ENCODE peak calls at places on chromosomes 4 and X, in six cellular contexts. F, A, W, S, T and I are unnamed samples.

GRCh38 chrX:10052906-10053625 is 85.9 kb downstream of the CLDN34 start:
- DNase-seq in F (no peak), A (no peak), W (no peak), S (peak), T (no peak), I (no peak)

GRCh38 chr4:94595880-94596483 is 144.2 kb downstream of the PDLIM5 start:
- DNase-seq in F (no peak), A (peak), W (no peak), S (no peak), T (peak), I (no peak)

GRCh38 chr4:39713691-39714090 is 15.8 kb downstream of the UBE2K start:
- DNase-seq in F (no peak), A (no peak), W (no peak), S (no peak), T (no peak), I (no peak)

GRCh38 chr4:73194064-73194463 is 64.5 kb downstream of the ANKRD17 start:
- DNase-seq in F (no peak), A (no peak), W (no peak), S (no peak), T (no peak), I (no peak)

GRCh38 chr4:118287691-118288090 is 65.1 kb downstream of the PRSS12 start:
- DNase-seq in F (no peak), A (no peak), W (no peak), S (no peak), T (no peak), I (no peak)

GRCh38 chr4:69617083-69617694 is 22.3 kb downstream of the UGT2A2 start:
- DNase-seq in F (no peak), A (no peak), W (no peak), S (no peak), T (no peak), I (peak)

GRCh38 chr4:147547314-147548056 is 66.6 kb downstream of the EDNRA start:
- DNase-seq in F (no peak), A (no peak), W (no peak), S (no peak), T (no peak), I (no peak)

GRCh38 chr4:76197971-76198410 is 15.6 kb downstream of the SCARB2 start:
- DNase-seq in F (peak), A (peak), W (no peak), S (no peak), T (no peak), I (peak)

GRCh38 chrX:17638731-17639130 is 98.6 kb upstream of the SCML1 start:
- DNase-seq in F (no peak), A (no peak), W (no peak), S (no peak), T (no peak), I (no peak)

GRCh38 chr4:146142768-146143167 is 32.8 kb upstream of the LSM6 start:
- DNase-seq in F (no peak), A (no peak), W (no peak), S (no peak), T (no peak), I (no peak)

GRCh38 chr4:118154643-118155042 is 120.4 kb downstream of the NDST3 start:
- DNase-seq in F (no peak), A (no peak), W (no peak), S (no peak), T (no peak), I (no peak)

GRCh38 chr4:53987761-53988171 is 76.6 kb downstream of the CHIC2 start:
- DNase-seq in F (no peak), A (no peak), W (no peak), S (no peak), T (no peak), I (no peak)

GRCh38 chr4:102344520-102344954 is 745 bp downstream of the SLC39A8 start:
- DNase-seq in F (peak), A (peak), W (peak), S (peak), T (peak), I (peak)

GRCh38 chr4:139555705-139556070 is 331 bp downstream of the SETD7 start:
- DNase-seq in F (no peak), A (no peak), W (no peak), S (no peak), T (peak), I (peak)

GRCh38 chrX:154370300-154370881 is 4.0 kb downstream of the FLNA start:
- DNase-seq in F (peak), A (no peak), W (no peak), S (no peak), T (no peak), I (no peak)

GRCh38 chr4:30295652-30296051 is 424.5 kb upstream of the PCDH7 start:
- DNase-seq in F (no peak), A (no peak), W (no peak), S (no peak), T (no peak), I (no peak)

GRCh38 chr4:5708171-5708828 is at the start of gene EVC2:
- DNase-seq in F (peak), A (no peak), W (peak), S (no peak), T (peak), I (peak)

GRCh38 chr4:98522603-98523395 is 135.6 kb downstream of the TSPAN5 start:
- DNase-seq in F (no peak), A (no peak), W (no peak), S (no peak), T (no peak), I (no peak)

GRCh38 chrX:72330131-72330530 is 24.4 kb upstream of the CITED1 start:
- DNase-seq in F (no peak), A (no peak), W (no peak), S (no peak), T (no peak), I (no peak)

GRCh38 chr4:23932935-23933334 is 43.1 kb upstream of the PPARGC1A start:
- DNase-seq in F (no peak), A (no peak), W (no peak), S (no peak), T (no peak), I (no peak)

GRCh38 chrX:74449322-74449936 is 28.1 kb downstream of the SLC16A2 start:
- DNase-seq in F (peak), A (no peak), W (peak), S (no peak), T (no peak), I (no peak)

GRCh38 chr4:84325625-84326024 is 173.5 kb downstream of the NKX6-1 start:
- DNase-seq in F (no peak), A (no peak), W (no peak), S (no peak), T (no peak), I (no peak)

GRCh38 chrX:139158256-139158655 is 372.3 kb upstream of the F9 start:
- DNase-seq in F (no peak), A (no peak), W (no peak), S (no peak), T (no peak), I (no peak)

GRCh38 chrX:71627588-71628404 is 9.5 kb upstream of the CXCR3 start:
- DNase-seq in F (no peak), A (no peak), W (no peak), S (no peak), T (no peak), I (no peak)

GRCh38 chr4:87121332-87122065 is 98.9 kb downstream of the KLHL8 start:
- DNase-seq in F (no peak), A (no peak), W (no peak), S (no peak), T (no peak), I (no peak)

GRCh38 chr4:88660446-88661294 is 37.0 kb downstream of the NAP1L5 start:
- DNase-seq in F (no peak), A (no peak), W (no peak), S (no peak), T (no peak), I (no peak)

GRCh38 chr4:152640058-152640921 is 39.5 kb downstream of the TMEM154 start:
- DNase-seq in F (no peak), A (peak), W (no peak), S (no peak), T (peak), I (no peak)

GRCh38 chrX:121146059-121146628 is 98.7 kb downstream of the GLUD2 start:
- DNase-seq in F (no peak), A (no peak), W (no peak), S (no peak), T (no peak), I (no peak)

GRCh38 chrX:13646154-13646549 is 6.8 kb upstream of the TCEANC start:
- DNase-seq in F (peak), A (peak), W (peak), S (no peak), T (no peak), I (no peak)

GRCh38 chr4:910366-911091 is 21.6 kb downstream of the GAK start:
- DNase-seq in F (no peak), A (no peak), W (no peak), S (no peak), T (no peak), I (peak)

GRCh38 chr4:71283642-71284257 is 55.1 kb upstream of the SLC4A4 start:
- DNase-seq in F (no peak), A (no peak), W (no peak), S (no peak), T (no peak), I (no peak)

GRCh38 chr4:102500371-102501175 is 586 bp upstream of the NFKB1 start:
- DNase-seq in F (peak), A (no peak), W (peak), S (no peak), T (peak), I (peak)

GRCh38 chr4:173025131-173025530 is 143.5 kb upstream of the GALNT7 start:
- DNase-seq in F (peak), A (peak), W (no peak), S (no peak), T (peak), I (no peak)

GRCh38 chrX:56932106-56932505 is 63.2 kb downstream of the SPIN3 start:
- DNase-seq in F (no peak), A (no peak), W (no peak), S (no peak), T (no peak), I (no peak)

GRCh38 chrX:13013353-13014110 is 30.9 kb downstream of the FAM9C start:
- DNase-seq in F (no peak), A (no peak), W (no peak), S (no peak), T (peak), I (no peak)